ENCODE peak calls at places on chromosomes 13 and 19, in six cellular contexts. Z is endothelial cell of umbilical vein, L is stomach, I is suprapubic skin, N is transverse colon, F is H1. V is an unnamed sample. For H3K4me1, the result is how much of the 10 kb centered on the place peaks cover.

GRCh38 chr19:5407356-5407755 is 47.9 kb upstream of the ZNRF4 start:
- DNase-seq in Z (no peak), L (no peak), I (no peak), N (no peak), F (no peak), V (no peak)

GRCh38 chr19:17855333-17856152 is 4.2 kb upstream of the RPL18A start:
- DNase-seq in Z (peak), L (peak), I (peak), N (peak), F (no peak), V (peak)

GRCh38 chr19:43560687-43561086 is 14.6 kb downstream of the XRCC1 start:
- DNase-seq in Z (no peak), L (no peak), I (no peak), N (no peak), F (no peak), V (no peak)

GRCh38 chr19:15448778-15449619 is 757 bp downstream of the WIZ start:
- DNase-seq in Z (peak), L (no peak), I (no peak), N (no peak), F (no peak), V (no peak)

GRCh38 chr13:30526612-30527217 is 61.0 kb upstream of the HMGB1 start:
- DNase-seq in Z (no peak), L (no peak), I (peak), N (no peak), F (no peak), V (no peak)

GRCh38 chr19:3207466-3208242 is 16.8 kb upstream of the CELF5 start:
- DNase-seq in Z (no peak), L (no peak), I (no peak), N (no peak), F (no peak), V (no peak)

GRCh38 chr13:76148374-76148773 is 512.2 kb downstream of the LMO7 start:
- DNase-seq in Z (no peak), L (no peak), I (no peak), N (no peak), F (no peak), V (no peak)

GRCh38 chr13:48588120-48588519 is 55.2 kb upstream of the RCBTB2 start:
- DNase-seq in Z (no peak), L (no peak), I (no peak), N (no peak), F (no peak), V (no peak)

GRCh38 chr13:36571444-36571843 is 102.4 kb upstream of the SERTM1 start:
- DNase-seq in Z (no peak), L (no peak), I (no peak), N (no peak), F (no peak), V (no peak)

GRCh38 chr13:37029617-37030016 is 29.0 kb downstream of the EXOSC8 start:
- DNase-seq in Z (peak), L (no peak), I (no peak), N (no peak), F (no peak), V (no peak)

GRCh38 chr13:31056650-31057275 is 104.9 kb downstream of the HSPH1 start:
- DNase-seq in Z (no peak), L (no peak), I (no peak), N (no peak), F (no peak), V (no peak)

GRCh38 chr13:24662195-24663088 is 17.8 kb upstream of the ATP12A start:
- DNase-seq in Z (no peak), L (no peak), I (no peak), N (peak), F (no peak), V (no peak)

GRCh38 chr19:33473644-33474305 is 47.8 kb downstream of the PEPD start:
- DNase-seq in Z (peak), L (no peak), I (peak), N (no peak), F (no peak), V (no peak)

GRCh38 chr19:22263121-22263520 is 23.1 kb upstream of the ZNF729 start:
- DNase-seq in Z (no peak), L (no peak), I (no peak), N (no peak), F (no peak), V (no peak)

GRCh38 chr19:40542197-40542859 is 34.3 kb upstream of the SHKBP1 start:
- DNase-seq in Z (no peak), L (peak), I (no peak), N (peak), F (no peak), V (no peak)
- TF ChIP-seq POLR2AphosphoS5 in Z (no peak), L (no peak), I (no peak), N (peak), F (no peak), V (no peak)

DNA sequence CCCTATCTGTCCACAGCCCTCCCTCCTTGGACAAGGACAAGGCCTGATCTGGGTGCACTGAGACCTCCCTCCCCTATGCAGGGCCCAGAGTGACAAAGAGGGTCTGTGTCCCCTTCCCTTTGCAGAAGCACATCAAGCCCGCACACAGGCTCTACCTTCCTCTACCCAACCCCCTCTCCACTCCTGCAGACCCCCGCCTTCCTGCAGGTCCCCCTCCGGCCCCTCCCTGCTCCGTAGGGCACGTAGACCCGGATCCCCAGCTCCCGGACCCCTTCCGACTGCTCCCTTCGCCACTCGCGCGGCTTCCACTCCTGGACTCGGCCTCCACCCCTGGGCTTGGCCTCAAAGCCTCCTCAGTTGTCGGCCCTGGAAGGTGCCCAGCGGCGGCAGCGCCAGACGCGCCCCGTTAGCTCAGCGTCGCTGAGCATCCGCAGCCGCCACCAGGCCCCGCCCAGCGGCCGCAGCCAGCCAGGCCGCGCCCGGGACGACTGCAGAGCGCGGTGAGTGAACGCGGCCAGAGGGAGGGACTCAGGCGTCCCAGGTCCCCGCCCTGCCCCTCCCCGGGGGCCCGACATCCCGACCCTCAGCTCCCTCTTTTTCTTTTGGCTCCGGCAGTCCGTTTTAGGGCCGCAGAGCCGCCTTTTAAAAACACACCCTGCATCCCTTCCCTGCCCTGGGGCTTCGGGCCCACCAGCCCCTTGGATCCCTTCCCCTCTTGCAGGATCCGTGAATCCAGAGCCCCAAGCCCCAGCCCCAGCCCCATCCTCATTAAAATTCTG is 1.6 kb upstream of the MYADM start:
- DNase-seq in Z (peak), L (peak), I (peak), N (peak), F (no peak), V (peak)
- TF ChIP-seq POLR2A in Z (no peak), L (no peak), I (no peak), N (peak), F (peak), V (peak)

DNA sequence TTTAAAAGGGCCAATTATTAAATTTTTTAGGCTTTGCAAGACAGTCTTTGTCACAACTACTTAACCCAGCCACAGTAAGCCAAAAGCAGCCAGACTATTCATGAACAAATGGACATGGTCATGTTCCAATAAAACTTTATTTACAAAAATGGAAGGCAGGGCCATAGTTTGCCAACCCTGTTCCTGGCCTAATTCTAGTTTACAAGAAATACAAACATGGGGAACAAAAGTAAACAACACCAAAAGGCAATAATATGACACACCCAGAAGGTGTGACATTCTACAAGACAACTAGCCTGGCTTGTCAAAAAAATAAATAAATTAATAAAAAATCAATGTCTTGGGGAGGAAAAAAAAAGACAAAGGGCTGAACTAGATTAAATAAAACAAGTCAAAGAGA is 24.8 kb upstream of the CCNP start:
- DNase-seq in Z (no peak), L (no peak), I (no peak), N (no peak), F (no peak), V (no peak)
- H3K4me1 ChIP-seq in Z (under half), L (under half), I (under half), N (under half), F (under half), V (under half)

GRCh38 chr13:19860884-19861655 is 2.4 kb downstream of the ZMYM5 start:
- DNase-seq in Z (peak), L (no peak), I (no peak), N (no peak), F (no peak), V (no peak)
- TF ChIP-seq POLR2AphosphoS5 in Z (no peak), L (no peak), I (no peak), N (no peak), F (no peak), V (no peak)

DNA sequence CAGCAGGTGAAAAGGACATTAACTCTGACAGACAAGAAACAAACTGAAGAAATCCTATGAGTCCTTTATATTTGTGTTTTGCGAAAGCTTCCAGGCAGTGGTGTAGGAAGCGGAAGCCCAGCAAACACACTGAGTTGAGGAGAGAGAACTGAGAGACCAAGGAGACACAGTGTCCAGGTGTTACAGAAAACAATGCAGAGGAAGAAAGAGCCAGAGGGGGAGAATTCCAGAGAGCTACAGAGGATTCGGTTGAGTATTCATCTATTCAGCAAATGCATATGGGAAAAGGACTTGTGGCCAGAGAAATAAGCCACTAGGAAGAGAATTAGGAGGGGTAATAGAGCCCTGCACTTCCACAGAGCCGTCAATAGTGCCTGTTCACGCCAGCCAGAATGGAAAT is 183.5 kb downstream of the LIG4 start:
- DNase-seq in Z (no peak), L (no peak), I (no peak), N (no peak), F (no peak), V (no peak)
- TF ChIP-seq POLR2A in Z (no peak), L (no peak), I (no peak), N (no peak), F (no peak), V (no peak)

GRCh38 chr19:10727599-10728250 is 9.8 kb downstream of the DNM2 start:
- DNase-seq in Z (no peak), L (no peak), I (no peak), N (no peak), F (no peak), V (no peak)
- H3K4me1 ChIP-seq in Z (under half), L (half or more), I (under half), N (under half), F (under half), V (under half)

DNA sequence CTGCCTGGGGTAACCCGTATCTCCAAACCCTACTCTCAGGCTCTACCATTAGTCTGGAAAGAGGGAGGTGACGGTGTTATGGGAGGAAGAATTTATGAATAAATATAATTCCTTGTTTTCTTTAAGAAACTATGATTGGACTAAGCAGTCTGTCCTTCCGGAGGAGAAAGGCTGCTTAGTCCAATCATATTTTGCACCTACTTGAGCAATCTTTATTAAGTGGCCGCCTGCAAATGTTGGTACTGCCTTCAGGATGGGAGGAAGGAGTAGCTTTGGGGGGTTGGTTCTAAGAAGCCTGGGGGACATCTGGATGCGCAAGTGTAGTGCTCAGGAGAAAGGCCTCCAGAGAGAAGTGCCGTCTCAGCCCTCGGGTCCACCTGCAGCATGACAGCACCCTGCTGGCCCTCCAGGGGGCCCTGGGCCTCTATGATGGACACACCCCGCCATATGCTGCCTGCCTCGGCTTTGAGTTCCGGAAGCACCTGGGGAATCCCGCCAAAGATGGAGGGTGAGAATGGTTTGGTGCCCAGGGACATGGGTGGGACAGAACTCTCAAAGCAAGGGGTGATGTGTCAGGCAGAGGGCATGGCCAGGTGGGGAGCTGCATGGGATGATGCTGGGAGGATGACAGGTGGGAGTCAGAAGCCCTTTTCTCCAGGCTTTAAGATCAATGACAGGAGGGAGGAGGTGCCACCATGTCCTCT is 4.0 kb downstream of the ACP4 start:
- DNase-seq in Z (no peak), L (no peak), I (no peak), N (peak), F (no peak), V (peak)
- TF ChIP-seq POLR2AphosphoS5 in Z (no peak), L (no peak), I (no peak), N (peak), F (peak), V (no peak)

V was measured in prostate gland.